ENCODE peak calls at places on chromosome 22, in ten cellular contexts. A is BJ, L is right atrium auricular region, E is ovary, Q is prostate gland, K is choroid plexus epithelial cell, W is spleen, J is cardiac muscle cell, P is psoas muscle, N is WTC11. C is an unnamed sample.

GRCh38 chr22:18968011-18968749 is 32.1 kb upstream of the PRODH start:
- DNase-seq in Q (no peak), E (no peak), W (no peak), L (no peak), J (peak), P (peak), A (no peak), K (peak), N (peak), C (no peak)

GRCh38 chr22:22072169-22072836 is 89.7 kb upstream of the TOP3B start:
- DNase-seq in N (no peak), E (no peak), K (no peak), L (no peak), Q (no peak), A (no peak), J (no peak), W (peak), P (no peak), C (no peak)

GRCh38 chr22:29610780-29611179 is 7.3 kb downstream of the NF2 start:
- DNase-seq in J (no peak), L (no peak), P (no peak), W (no peak), N (no peak), A (no peak), Q (no peak), E (no peak), K (no peak), C (no peak)

GRCh38 chr22:31106001-31106571 is 1.3 kb downstream of the SELENOM start:
- DNase-seq in L (no peak), W (peak), P (no peak), N (no peak), Q (no peak), A (no peak), E (peak), J (no peak), K (no peak), C (no peak)

GRCh38 chr22:32385681-32386080 is 26.4 kb downstream of the RTCB start:
- DNase-seq in Q (no peak), N (no peak), E (no peak), L (no peak), K (no peak), P (no peak), A (no peak), J (no peak), W (no peak), C (no peak)

GRCh38 chr22:17888855-17889254 is 114.6 kb upstream of the BID start:
- DNase-seq in N (peak), A (no peak), L (no peak), P (no peak), Q (no peak), K (peak), J (peak), E (no peak), W (no peak), C (no peak)

GRCh38 chr22:49480896-49481650 is 346.6 kb downstream of the BRD1 start:
- DNase-seq in Q (no peak), P (no peak), K (no peak), J (no peak), L (no peak), A (no peak), E (no peak), W (no peak), N (no peak), C (no peak)

GRCh38 chr22:43823911-43824665 is 12.0 kb upstream of the EFCAB6 start:
- DNase-seq in P (peak), K (no peak), Q (no peak), W (no peak), E (no peak), N (no peak), A (no peak), L (no peak), J (no peak), C (no peak)

GRCh38 chr22:25645964-25646363 is 81.5 kb downstream of the GRK3 start:
- DNase-seq in W (no peak), N (no peak), E (no peak), J (no peak), Q (no peak), P (no peak), A (no peak), L (no peak), K (no peak), C (no peak)

GRCh38 chr22:50599816-50600454 is 658 bp upstream of the MAPK8IP2 start:
- DNase-seq in A (no peak), W (peak), Q (no peak), J (peak), L (no peak), N (peak), E (peak), P (no peak), K (peak), C (peak)

GRCh38 chr22:39332441-39333064 is 13.1 kb upstream of the RPL3 start:
- DNase-seq in P (no peak), L (no peak), W (no peak), K (no peak), Q (no peak), A (no peak), J (peak), E (no peak), N (no peak), C (no peak)

GRCh38 chr22:43174941-43175531 is 11.9 kb downstream of the TTLL12 start:
- DNase-seq in J (no peak), W (peak), L (no peak), E (no peak), K (no peak), P (no peak), A (no peak), Q (peak), N (no peak), C (peak)

GRCh38 chr22:25702571-25703167 is 39.3 kb upstream of the MYO18B start:
- DNase-seq in E (no peak), N (no peak), P (no peak), W (no peak), L (no peak), J (no peak), A (no peak), K (no peak), Q (no peak), C (no peak)

GRCh38 chr22:30238661-30239420 is 7.7 kb downstream of the LIF start:
- DNase-seq in J (no peak), E (peak), L (no peak), N (peak), P (peak), Q (no peak), W (no peak), K (peak), A (no peak), C (peak)

GRCh38 chr22:49244466-49245420 is 582.9 kb downstream of the BRD1 start:
- DNase-seq in A (no peak), L (peak), J (no peak), W (no peak), E (no peak), Q (no peak), K (no peak), P (no peak), N (no peak), C (no peak)

GRCh38 chr22:19175026-19175601 is 3.4 kb downstream of the SLC25A1 start:
- DNase-seq in N (no peak), P (peak), W (no peak), A (no peak), L (no peak), K (no peak), E (no peak), Q (no peak), J (no peak), C (no peak)

GRCh38 chr22:50621491-50621880 is 6.5 kb downstream of the ARSA start:
- DNase-seq in P (no peak), K (no peak), J (no peak), W (peak), A (no peak), L (no peak), E (no peak), N (no peak), Q (no peak), C (no peak)

GRCh38 chr22:30947163-30947820 is 21.3 kb downstream of the MORC2 start:
- DNase-seq in N (no peak), E (no peak), K (no peak), J (no peak), Q (peak), A (no peak), P (no peak), W (no peak), L (peak), C (peak)

GRCh38 chr22:19448076-19448607 is 631 bp upstream of the C22orf39 start:
- DNase-seq in N (no peak), W (no peak), A (no peak), K (peak), L (no peak), J (peak), E (no peak), Q (peak), P (peak), C (no peak)

GRCh38 chr22:31085493-31085824 is 4.3 kb downstream of the SMTN start:
- DNase-seq in A (no peak), P (peak), N (peak), E (no peak), K (no peak), W (no peak), J (no peak), Q (no peak), L (no peak), C (no peak)

GRCh38 chr22:39994566-39995345 is at the start of gene FAM83F:
- DNase-seq in N (peak), J (no peak), K (no peak), A (no peak), W (peak), Q (peak), P (no peak), L (no peak), E (no peak), C (peak)

GRCh38 chr22:39073941-39074340 is 3.1 kb upstream of the APOBEC3G start:
- DNase-seq in J (no peak), E (no peak), A (no peak), P (no peak), W (no peak), Q (no peak), L (no peak), K (no peak), N (no peak), C (no peak)

GRCh38 chr22:45207981-45208664 is 32.6 kb downstream of the KIAA0930 start:
- DNase-seq in P (peak), E (no peak), K (peak), N (no peak), Q (peak), W (peak), J (no peak), L (no peak), A (no peak), C (no peak)

GRCh38 chr22:23163665-23164064 is 16.6 kb upstream of the BCR start:
- DNase-seq in L (no peak), E (peak), Q (peak), A (no peak), N (no peak), P (peak), J (no peak), K (no peak), W (no peak), C (no peak)

GRCh38 chr22:39311592-39312400 is 7.6 kb downstream of the RPL3 start:
- DNase-seq in Q (no peak), W (no peak), A (no peak), N (no peak), K (no peak), P (no peak), J (no peak), E (no peak), L (no peak), C (no peak)

GRCh38 chr22:22761606-22761962 is 117.2 kb downstream of the GGTLC2 start:
- DNase-seq in W (no peak), N (no peak), A (no peak), J (no peak), Q (no peak), L (no peak), K (no peak), P (no peak), E (no peak), C (no peak)

GRCh38 chr22:32042924-32043323 is at the start of gene SLC5A1:
- DNase-seq in L (no peak), E (no peak), Q (peak), N (peak), K (no peak), P (no peak), W (no peak), A (no peak), J (no peak), C (peak)

GRCh38 chr22:39448205-39449054 is 8.4 kb upstream of the MGAT3 start:
- DNase-seq in J (no peak), W (no peak), A (no peak), E (no peak), N (no peak), Q (peak), L (no peak), K (no peak), P (no peak), C (no peak)

GRCh38 chr22:17083811-17084540 is 824 bp upstream of the IL17RA start:
- DNase-seq in E (no peak), K (no peak), L (no peak), W (peak), J (no peak), P (peak), N (no peak), A (no peak), Q (no peak), C (peak)

GRCh38 chr22:16774911-16775529 is 50.2 kb downstream of the XKR3 start:
- DNase-seq in Q (no peak), L (no peak), W (no peak), P (no peak), N (no peak), K (no peak), E (no peak), J (no peak), A (no peak), C (no peak)

GRCh38 chr22:17098379-17098819 is 13.6 kb downstream of the IL17RA start:
- DNase-seq in K (no peak), E (no peak), L (no peak), P (no peak), Q (no peak), J (no peak), W (peak), A (no peak), N (no peak), C (no peak)

GRCh38 chr22:45678961-45679912 is 7.6 kb downstream of the ATXN10 start:
- DNase-seq in J (no peak), P (no peak), L (no peak), N (no peak), A (peak), K (no peak), W (no peak), E (no peak), Q (no peak), C (no peak)

GRCh38 chr22:32852346-32853251 is 51.1 kb downstream of the TIMP3 start:
- DNase-seq in L (peak), N (no peak), A (no peak), J (peak), K (peak), Q (peak), E (peak), P (peak), W (no peak), C (peak)

GRCh38 chr22:30829901-30830550 is 135.4 kb downstream of the OSBP2 start:
- DNase-seq in J (no peak), Q (no peak), N (no peak), L (no peak), W (no peak), E (no peak), A (peak), K (peak), P (no peak), C (no peak)

GRCh38 chr22:45579806-45580702 is 77.4 kb downstream of the FBLN1 start:
- DNase-seq in W (peak), P (peak), K (no peak), A (no peak), Q (no peak), L (no peak), J (no peak), E (no peak), N (no peak), C (no peak)

GRCh38 chr22:25933158-25933788 is 191.3 kb downstream of the MYO18B start:
- DNase-seq in W (no peak), L (no peak), K (no peak), A (no peak), Q (no peak), P (no peak), J (no peak), N (no peak), E (no peak), C (no peak)

GRCh38 chr22:22103078-22103593 is 120.5 kb upstream of the TOP3B start:
- DNase-seq in L (peak), Q (no peak), K (peak), N (peak), E (no peak), P (no peak), A (no peak), W (no peak), J (no peak), C (no peak)

GRCh38 chr22:42074846-42075245 is 798 bp downstream of the PHETA2 start:
- DNase-seq in Q (no peak), N (no peak), A (no peak), L (no peak), J (no peak), K (peak), E (no peak), W (peak), P (peak), C (no peak)

GRCh38 chr22:42072606-42073330 is 1.3 kb upstream of the PHETA2 start:
- DNase-seq in N (no peak), P (no peak), A (no peak), L (no peak), J (peak), W (peak), E (peak), K (no peak), Q (no peak), C (no peak)

GRCh38 chr22:42073568-42074152 is 388 bp upstream of the PHETA2 start:
- DNase-seq in J (no peak), Q (no peak), N (no peak), W (peak), K (no peak), L (no peak), P (no peak), A (no peak), E (peak), C (no peak)

GRCh38 chr22:42075277-42075676 is 1.2 kb downstream of the PHETA2 start:
- DNase-seq in K (no peak), W (peak), L (no peak), Q (no peak), P (peak), N (no peak), A (no peak), E (no peak), J (no peak), C (no peak)

DNA sequence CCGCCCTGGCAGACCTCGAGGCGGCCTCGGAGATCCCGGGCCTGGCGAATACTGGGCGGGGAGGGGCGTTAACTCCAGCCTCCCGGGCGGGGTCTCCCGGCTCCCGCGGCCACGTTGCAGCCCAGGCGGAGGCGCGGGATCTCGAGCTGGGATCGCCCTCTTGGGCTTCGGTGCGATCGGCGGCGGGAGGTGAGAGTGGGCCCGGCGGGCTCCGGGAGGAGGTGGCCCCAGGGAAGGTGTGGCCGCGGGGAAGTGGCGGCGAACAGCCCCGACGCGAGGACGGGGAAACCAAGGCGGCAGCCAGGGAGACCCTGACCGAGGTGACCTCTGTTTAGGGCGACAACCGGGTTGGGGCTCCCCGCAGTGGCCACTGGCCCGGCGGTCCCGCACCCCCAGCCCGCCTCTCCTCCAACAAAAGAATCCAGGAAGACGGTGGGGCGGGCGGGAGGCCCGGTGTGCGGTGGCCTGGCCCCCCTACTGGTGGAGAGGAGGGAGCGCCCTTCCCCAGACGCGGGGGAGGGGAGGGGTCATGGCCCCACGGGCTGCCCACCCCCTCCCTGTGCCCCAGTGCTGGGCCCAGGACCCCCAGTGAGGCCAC is at the start of gene PHETA2:
- DNase-seq in P (peak), L (no peak), K (peak), A (no peak), N (peak), E (peak), Q (no peak), W (peak), J (peak), C (peak)
- TF ChIP-seq CTCF in P (peak), L (peak), K (peak), A (peak), N (peak), E (peak), Q (no peak), W (peak), J (peak), C (peak)

DNA sequence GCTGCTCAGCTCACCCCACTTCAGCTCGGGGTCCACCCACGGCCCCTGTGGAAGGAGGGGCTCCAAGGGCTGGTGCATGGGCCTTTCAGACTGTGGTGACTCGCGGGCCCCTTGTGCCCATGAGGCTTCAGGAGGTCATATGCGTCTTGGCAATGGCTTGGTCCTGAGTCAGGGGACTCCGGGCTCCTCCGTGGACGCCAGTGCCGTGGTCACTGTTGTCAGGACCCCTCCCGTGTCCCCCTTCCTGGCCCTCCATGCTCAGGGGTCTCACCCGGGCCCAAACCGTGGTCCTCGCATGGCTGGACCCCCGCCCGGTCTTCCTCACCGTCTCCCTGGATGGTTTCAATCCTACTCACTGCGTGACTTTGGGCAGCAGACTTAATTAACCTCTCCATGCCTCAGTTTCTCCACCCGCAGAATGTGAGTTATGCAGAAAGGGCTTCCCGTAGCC is 436.4 kb downstream of the TBC1D22A start:
- DNase-seq in J (no peak), Q (no peak), E (no peak), P (no peak), W (peak), K (no peak), L (peak), A (no peak), N (no peak), C (no peak)
- TF ChIP-seq CTCF in J (no peak), Q (no peak), E (no peak), P (no peak), W (no peak), K (no peak), L (no peak), A (no peak), N (no peak), C (no peak)

GRCh38 chr22:36871669-36872081 is 10.9 kb downstream of the NCF4 start:
- DNase-seq in A (no peak), P (no peak), K (no peak), Q (no peak), N (no peak), L (no peak), J (no peak), E (no peak), W (no peak), C (no peak)
- TF ChIP-seq CTCF in A (no peak), P (no peak), K (no peak), Q (no peak), N (no peak), L (no peak), J (peak), E (no peak), W (no peak), C (no peak)

DNA sequence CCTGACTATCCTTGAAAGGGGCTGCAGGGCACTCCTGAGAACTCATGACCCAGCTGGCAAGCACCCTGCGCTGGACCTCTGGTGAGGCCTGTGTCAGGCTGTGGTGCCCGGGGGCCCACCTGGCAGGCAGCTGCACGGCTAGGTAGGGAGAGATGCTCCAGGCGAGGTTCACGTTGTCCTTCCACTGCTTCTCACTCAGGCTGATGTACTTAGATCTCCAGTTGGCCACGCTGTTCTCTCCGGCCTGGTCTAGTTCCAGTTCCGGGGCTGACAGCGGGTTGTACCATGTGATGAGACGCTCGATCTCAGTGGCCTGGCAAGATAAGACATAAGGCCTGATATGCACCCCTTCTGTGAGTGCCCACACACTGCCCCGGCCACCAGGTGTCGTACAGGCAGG is 44.7 kb upstream of the SERPIND1 start:
- DNase-seq in J (no peak), E (no peak), K (no peak), N (no peak), A (no peak), W (no peak), P (no peak), Q (no peak), L (no peak), C (no peak)
- TF ChIP-seq CTCF in J (no peak), E (no peak), K (no peak), N (no peak), A (no peak), W (no peak), P (no peak), Q (no peak), L (no peak), C (no peak)

GRCh38 chr22:27381552-27381951 is 420.0 kb downstream of the MN1 start:
- DNase-seq in E (no peak), P (no peak), W (no peak), Q (no peak), J (no peak), A (no peak), L (peak), N (no peak), K (no peak), C (no peak)

GRCh38 chr22:27380826-27381225 is 420.7 kb downstream of the MN1 start:
- DNase-seq in P (no peak), A (no peak), W (no peak), Q (no peak), N (no peak), E (no peak), K (no peak), L (peak), J (no peak), C (no peak)

GRCh38 chr22:27383896-27384295 is 417.7 kb downstream of the MN1 start:
- DNase-seq in E (no peak), W (no peak), P (no peak), L (no peak), Q (no peak), A (no peak), N (no peak), K (no peak), J (no peak), C (no peak)

GRCh38 chr22:27382947-27383346 is 418.6 kb downstream of the MN1 start:
- DNase-seq in A (no peak), W (no peak), Q (no peak), E (no peak), J (no peak), L (peak), P (no peak), K (no peak), N (no peak), C (no peak)

GRCh38 chr22:27381960-27382742 is 419.4 kb downstream of the MN1 start:
- DNase-seq in W (no peak), J (no peak), K (no peak), Q (no peak), N (peak), P (no peak), L (peak), E (no peak), A (no peak), C (no peak)
- TF ChIP-seq CTCF in W (no peak), J (no peak), K (no peak), Q (no peak), N (no peak), P (no peak), L (no peak), E (no peak), A (no peak), C (no peak)

GRCh38 chr22:27074016-27074415 is 416.6 kb downstream of the MIAT start:
- DNase-seq in Q (no peak), K (peak), P (no peak), E (no peak), L (no peak), N (no peak), W (no peak), A (no peak), J (no peak), C (no peak)
- TF ChIP-seq CTCF in Q (no peak), K (no peak), P (no peak), E (no peak), L (no peak), N (no peak), W (no peak), A (no peak), J (no peak), C (no peak)

C was measured in mucosa of descending colon.